ENCODE peak calls at places on chromosomes 12 and 14, in eight cellular contexts. One of them, this sample, is unnamed.

GRCh38 chr12:114400395-114400794 is 5.5 kb downstream of the TBX5 start:
- DNase-seq in upper lobe of left lung: peak; percentile 64
- DNase-seq in myocyte: no peak
- DNase-seq in iris pigment epithelial cell: no peak
- DNase-seq in stromal cell of bone marrow: no peak
- DNase-seq in mucosa of descending colon: no peak
- DNase-seq in AG08395: no peak
- DNase-seq in activated CD4-positive, alpha-beta T cell treated with anti-CD3 and anti-CD28 coated beads for 48 hours: no peak
- DNase-seq in this sample: peak; percentile 53

GRCh38 chr14:31787377-31787776 is 226.2 kb downstream of the NUBPL start:
- DNase-seq in myocyte: no peak
- DNase-seq in activated CD4-positive, alpha-beta T cell treated with anti-CD3 and anti-CD28 coated beads for 48 hours: no peak
- DNase-seq in iris pigment epithelial cell: peak; percentile 58
- DNase-seq in stromal cell of bone marrow: no peak
- DNase-seq in upper lobe of left lung: no peak
- DNase-seq in AG08395: no peak
- DNase-seq in mucosa of descending colon: no peak
- DNase-seq in this sample: no peak

GRCh38 chr12:89019439-89020120 is 332.7 kb downstream of the DUSP6 start:
- DNase-seq in iris pigment epithelial cell: peak; percentile 87
- DNase-seq in mucosa of descending colon: no peak
- DNase-seq in stromal cell of bone marrow: peak; percentile 79
- DNase-seq in myocyte: peak; percentile 90
- DNase-seq in AG08395: peak; percentile 76
- DNase-seq in activated CD4-positive, alpha-beta T cell treated with anti-CD3 and anti-CD28 coated beads for 48 hours: peak; percentile 76
- DNase-seq in upper lobe of left lung: no peak
- DNase-seq in this sample: peak; percentile 85

GRCh38 chr12:46774011-46774633 is 51.7 kb downstream of the SLC38A4 start:
- DNase-seq in upper lobe of left lung: no peak
- DNase-seq in AG08395: peak; percentile 27
- DNase-seq in iris pigment epithelial cell: peak; percentile 55
- DNase-seq in activated CD4-positive, alpha-beta T cell treated with anti-CD3 and anti-CD28 coated beads for 48 hours: no peak
- DNase-seq in mucosa of descending colon: no peak
- DNase-seq in myocyte: peak; percentile 38
- DNase-seq in stromal cell of bone marrow: no peak
- DNase-seq in this sample: peak; percentile 28

GRCh38 chr14:99155173-99155777 is 116.7 kb downstream of the BCL11B start:
- DNase-seq in myocyte: no peak
- DNase-seq in iris pigment epithelial cell: no peak
- DNase-seq in upper lobe of left lung: no peak
- DNase-seq in activated CD4-positive, alpha-beta T cell treated with anti-CD3 and anti-CD28 coated beads for 48 hours: no peak
- DNase-seq in mucosa of descending colon: no peak
- DNase-seq in AG08395: peak; percentile 28
- DNase-seq in stromal cell of bone marrow: peak; percentile 11
- DNase-seq in this sample: no peak

GRCh38 chr12:57143454-57143853 is 4.0 kb downstream of the LRP1-AS start:
- DNase-seq in activated CD4-positive, alpha-beta T cell treated with anti-CD3 and anti-CD28 coated beads for 48 hours: no peak
- DNase-seq in myocyte: no peak
- DNase-seq in iris pigment epithelial cell: no peak
- DNase-seq in stromal cell of bone marrow: no peak
- DNase-seq in mucosa of descending colon: no peak
- DNase-seq in AG08395: no peak
- DNase-seq in upper lobe of left lung: no peak
- DNase-seq in this sample: no peak

GRCh38 chr14:76456200-76456599 is 80.3 kb downstream of the ESRRB start:
- DNase-seq in mucosa of descending colon: no peak
- DNase-seq in stromal cell of bone marrow: peak; percentile 1
- DNase-seq in AG08395: peak; percentile 8
- DNase-seq in upper lobe of left lung: no peak
- DNase-seq in activated CD4-positive, alpha-beta T cell treated with anti-CD3 and anti-CD28 coated beads for 48 hours: peak; percentile 64
- DNase-seq in myocyte: peak; percentile 48
- DNase-seq in iris pigment epithelial cell: peak; percentile 25
- DNase-seq in this sample: peak; percentile 20

GRCh38 chr14:92615451-92615850 is 101.9 kb downstream of the RIN3 start:
- DNase-seq in upper lobe of left lung: no peak
- DNase-seq in myocyte: no peak
- DNase-seq in iris pigment epithelial cell: no peak
- DNase-seq in activated CD4-positive, alpha-beta T cell treated with anti-CD3 and anti-CD28 coated beads for 48 hours: peak; percentile 38
- DNase-seq in stromal cell of bone marrow: no peak
- DNase-seq in AG08395: no peak
- DNase-seq in mucosa of descending colon: peak; percentile 73
- DNase-seq in this sample: no peak

GRCh38 chr14:99807413-99808132 is 14.4 kb downstream of the EML1 start:
- DNase-seq in iris pigment epithelial cell: no peak
- DNase-seq in upper lobe of left lung: no peak
- DNase-seq in AG08395: peak; percentile 23
- DNase-seq in mucosa of descending colon: no peak
- DNase-seq in activated CD4-positive, alpha-beta T cell treated with anti-CD3 and anti-CD28 coated beads for 48 hours: no peak
- DNase-seq in stromal cell of bone marrow: no peak
- DNase-seq in myocyte: peak; percentile 38
- DNase-seq in this sample: peak; percentile 88

GRCh38 chr12:13835657-13836056 is 145.7 kb downstream of the GRIN2B start:
- DNase-seq in iris pigment epithelial cell: no peak
- DNase-seq in activated CD4-positive, alpha-beta T cell treated with anti-CD3 and anti-CD28 coated beads for 48 hours: no peak
- DNase-seq in upper lobe of left lung: no peak
- DNase-seq in stromal cell of bone marrow: no peak
- DNase-seq in myocyte: no peak
- DNase-seq in mucosa of descending colon: no peak
- DNase-seq in AG08395: no peak
- DNase-seq in this sample: no peak

GRCh38 chr12:93003540-93004239 is 74.6 kb upstream of the EEA1 start:
- DNase-seq in AG08395: no peak
- DNase-seq in stromal cell of bone marrow: no peak
- DNase-seq in iris pigment epithelial cell: peak; percentile 24
- DNase-seq in mucosa of descending colon: no peak
- DNase-seq in myocyte: no peak
- DNase-seq in upper lobe of left lung: no peak
- DNase-seq in activated CD4-positive, alpha-beta T cell treated with anti-CD3 and anti-CD28 coated beads for 48 hours: no peak
- DNase-seq in this sample: peak; percentile 56

GRCh38 chr14:90319173-90319572 is 12.6 kb downstream of the NRDE2 start:
- DNase-seq in myocyte: no peak
- DNase-seq in mucosa of descending colon: no peak
- DNase-seq in stromal cell of bone marrow: no peak
- DNase-seq in AG08395: peak; percentile 7
- DNase-seq in activated CD4-positive, alpha-beta T cell treated with anti-CD3 and anti-CD28 coated beads for 48 hours: no peak
- DNase-seq in upper lobe of left lung: no peak
- DNase-seq in iris pigment epithelial cell: peak; percentile 46
- DNase-seq in this sample: peak; percentile 33

GRCh38 chr14:36478782-36479181 is 41.2 kb downstream of the NKX2-1 start:
- DNase-seq in activated CD4-positive, alpha-beta T cell treated with anti-CD3 and anti-CD28 coated beads for 48 hours: peak; percentile 19
- DNase-seq in stromal cell of bone marrow: no peak
- DNase-seq in iris pigment epithelial cell: no peak
- DNase-seq in AG08395: no peak
- DNase-seq in mucosa of descending colon: no peak
- DNase-seq in upper lobe of left lung: no peak
- DNase-seq in myocyte: peak; percentile 58
- DNase-seq in this sample: no peak

GRCh38 chr12:46266382-46266791 is 2.5 kb downstream of the SLC38A1 start:
- DNase-seq in upper lobe of left lung: no peak
- DNase-seq in activated CD4-positive, alpha-beta T cell treated with anti-CD3 and anti-CD28 coated beads for 48 hours: peak; percentile 48
- DNase-seq in mucosa of descending colon: no peak
- DNase-seq in stromal cell of bone marrow: no peak
- DNase-seq in iris pigment epithelial cell: peak; percentile 58
- DNase-seq in myocyte: peak; percentile 66
- DNase-seq in AG08395: no peak
- DNase-seq in this sample: peak; percentile 55

GRCh38 chr12:99201906-99202645 is 445.5 kb upstream of the GARIN6 start:
- DNase-seq in iris pigment epithelial cell: no peak
- DNase-seq in mucosa of descending colon: no peak
- DNase-seq in AG08395: no peak
- DNase-seq in upper lobe of left lung: no peak
- DNase-seq in activated CD4-positive, alpha-beta T cell treated with anti-CD3 and anti-CD28 coated beads for 48 hours: no peak
- DNase-seq in myocyte: no peak
- DNase-seq in stromal cell of bone marrow: no peak
- DNase-seq in this sample: no peak

GRCh38 chr12:13024151-13024946 is 19.8 kb upstream of the FAM234B start:
- DNase-seq in mucosa of descending colon: no peak
- DNase-seq in activated CD4-positive, alpha-beta T cell treated with anti-CD3 and anti-CD28 coated beads for 48 hours: no peak
- DNase-seq in upper lobe of left lung: no peak
- DNase-seq in myocyte: no peak
- DNase-seq in AG08395: peak; percentile 58
- DNase-seq in iris pigment epithelial cell: peak; percentile 81
- DNase-seq in stromal cell of bone marrow: peak; percentile 64
- DNase-seq in this sample: peak; percentile 69

GRCh38 chr14:71300474-71301359 is 393.5 kb downstream of the PCNX1 start:
- DNase-seq in iris pigment epithelial cell: peak; percentile 68
- DNase-seq in upper lobe of left lung: no peak
- DNase-seq in stromal cell of bone marrow: no peak
- DNase-seq in AG08395: peak; percentile 9
- DNase-seq in activated CD4-positive, alpha-beta T cell treated with anti-CD3 and anti-CD28 coated beads for 48 hours: no peak
- DNase-seq in mucosa of descending colon: no peak
- DNase-seq in myocyte: peak; percentile 22
- DNase-seq in this sample: peak; percentile 20

GRCh38 chr12:77847665-77848431 is 17.2 kb downstream of the NAV3 start:
- DNase-seq in myocyte: peak; percentile 72
- DNase-seq in mucosa of descending colon: no peak
- DNase-seq in upper lobe of left lung: no peak
- DNase-seq in activated CD4-positive, alpha-beta T cell treated with anti-CD3 and anti-CD28 coated beads for 48 hours: no peak
- DNase-seq in iris pigment epithelial cell: peak; percentile 97
- DNase-seq in AG08395: peak; percentile 77
- DNase-seq in stromal cell of bone marrow: peak; percentile 79
- DNase-seq in this sample: peak; percentile 94

GRCh38 chr14:103099733-103100280 is 5.3 kb downstream of the EXOC3L4 start:
- DNase-seq in upper lobe of left lung: peak; percentile 44
- DNase-seq in iris pigment epithelial cell: no peak
- DNase-seq in stromal cell of bone marrow: no peak
- DNase-seq in activated CD4-positive, alpha-beta T cell treated with anti-CD3 and anti-CD28 coated beads for 48 hours: no peak
- DNase-seq in myocyte: no peak
- DNase-seq in mucosa of descending colon: peak; percentile 54
- DNase-seq in AG08395: no peak
- DNase-seq in this sample: no peak

GRCh38 chr14:74959596-74960180 is 4.3 kb upstream of the PGF start:
- DNase-seq in activated CD4-positive, alpha-beta T cell treated with anti-CD3 and anti-CD28 coated beads for 48 hours: no peak
- DNase-seq in myocyte: no peak
- DNase-seq in mucosa of descending colon: no peak
- DNase-seq in stromal cell of bone marrow: no peak
- DNase-seq in iris pigment epithelial cell: no peak
- DNase-seq in upper lobe of left lung: no peak
- DNase-seq in AG08395: no peak
- DNase-seq in this sample: no peak

GRCh38 chr14:50831704-50832130 is 755 bp upstream of the NIN start:
- DNase-seq in activated CD4-positive, alpha-beta T cell treated with anti-CD3 and anti-CD28 coated beads for 48 hours: no peak
- DNase-seq in iris pigment epithelial cell: peak; percentile 22
- DNase-seq in AG08395: no peak
- DNase-seq in upper lobe of left lung: no peak
- DNase-seq in mucosa of descending colon: no peak
- DNase-seq in myocyte: no peak
- DNase-seq in stromal cell of bone marrow: no peak
- DNase-seq in this sample: no peak

GRCh38 chr12:119925269-119925668 is 48.1 kb upstream of the CIT start:
- DNase-seq in stromal cell of bone marrow: no peak
- DNase-seq in AG08395: no peak
- DNase-seq in myocyte: no peak
- DNase-seq in mucosa of descending colon: no peak
- DNase-seq in iris pigment epithelial cell: no peak
- DNase-seq in upper lobe of left lung: no peak
- DNase-seq in activated CD4-positive, alpha-beta T cell treated with anti-CD3 and anti-CD28 coated beads for 48 hours: no peak
- DNase-seq in this sample: no peak

GRCh38 chr14:104383931-104384775 is 195.4 kb upstream of the C14orf180 start:
- DNase-seq in stromal cell of bone marrow: no peak
- DNase-seq in myocyte: no peak
- DNase-seq in activated CD4-positive, alpha-beta T cell treated with anti-CD3 and anti-CD28 coated beads for 48 hours: no peak
- DNase-seq in iris pigment epithelial cell: no peak
- DNase-seq in upper lobe of left lung: peak; percentile 57
- DNase-seq in AG08395: no peak
- DNase-seq in mucosa of descending colon: no peak
- DNase-seq in this sample: no peak

GRCh38 chr12:53098354-53098981 is 1.0 kb downstream of the IGFBP6 start:
- DNase-seq in activated CD4-positive, alpha-beta T cell treated with anti-CD3 and anti-CD28 coated beads for 48 hours: peak; percentile 38
- DNase-seq in stromal cell of bone marrow: peak; percentile 86
- DNase-seq in mucosa of descending colon: no peak
- DNase-seq in AG08395: peak; percentile 81
- DNase-seq in myocyte: no peak
- DNase-seq in upper lobe of left lung: no peak
- DNase-seq in iris pigment epithelial cell: peak; percentile 74
- DNase-seq in this sample: peak; percentile 64

This sample was measured in fibroblast of villous mesenchyme.